ENCODE peak calls at places on chromosomes 1 and 21, in six cellular contexts. C, Z, N, Y, R and V are unnamed samples.
A peak's percentile ranks its signal among the peaks of the same experiment; 100 is the strongest.

GRCh38 chr1:201888282-201889033 is at the start of gene SHISA4:
- ATAC-seq in C (peak; percentile 69), Z (peak; percentile 86), N (peak; percentile 93), Y (peak; percentile 21), R (peak; percentile 81), V (peak; percentile 49)

GRCh38 chr1:82446955-82447354 is 646.2 kb downstream of the ADGRL2 start:
- ATAC-seq in C (no peak), Z (no peak), N (no peak), Y (peak; percentile 94), R (no peak), V (peak; percentile 50)

GRCh38 chr1:41918450-41919043 is at the start of gene HIVEP3:
- ATAC-seq in C (no peak), Z (peak; percentile 73), N (peak; percentile 74), Y (no peak), R (peak; percentile 51), V (no peak)

GRCh38 chr1:10648689-10649483 is 147.6 kb downstream of the CASZ1 start:
- ATAC-seq in C (no peak), Z (no peak), N (no peak), Y (no peak), R (no peak), V (no peak)

GRCh38 chr1:179095924-179096323 is 14.1 kb downstream of the TOR3A start:
- ATAC-seq in C (no peak), Z (no peak), N (peak; percentile 67), Y (no peak), R (peak; percentile 64), V (no peak)

GRCh38 chr1:207407655-207408256 is 46.4 kb upstream of the CR2 start:
- ATAC-seq in C (no peak), Z (no peak), N (peak; percentile 84), Y (peak; percentile 26), R (no peak), V (peak; percentile 72)

GRCh38 chr1:99659755-99660210 is 13.9 kb downstream of the PALMD start:
- ATAC-seq in C (no peak), Z (peak; percentile 81), N (peak; percentile 38), Y (no peak), R (peak; percentile 72), V (peak; percentile 14)

GRCh38 chr1:219463629-219464028 is 149.3 kb downstream of the ZC3H11B start:
- ATAC-seq in C (no peak), Z (no peak), N (peak; percentile 63), Y (no peak), R (peak; percentile 64), V (no peak)

GRCh38 chr21:14877581-14878228 is 187.1 kb downstream of the NRIP1 start:
- ATAC-seq in C (no peak), Z (peak; percentile 64), N (peak; percentile 74), Y (peak; percentile 20), R (peak; percentile 22), V (peak; percentile 80)

GRCh38 chr1:220893701-220894024 is 14.4 kb downstream of the HLX start:
- ATAC-seq in C (no peak), Z (no peak), N (no peak), Y (no peak), R (no peak), V (peak; percentile 26)

GRCh38 chr1:25194576-25195020 is 37.7 kb downstream of the SYF2 start:
- ATAC-seq in C (no peak), Z (no peak), N (no peak), Y (no peak), R (peak; percentile 30), V (no peak)

GRCh38 chr1:187203257-187203656 is 374.5 kb downstream of the PLA2G4A start:
- ATAC-seq in C (no peak), Z (peak; percentile 78), N (no peak), Y (no peak), R (no peak), V (no peak)

GRCh38 chr1:154137888-154138287 is 17.0 kb downstream of the NUP210L start:
- ATAC-seq in C (no peak), Z (no peak), N (no peak), Y (peak; percentile 28), R (no peak), V (no peak)